ENCODE peak calls at places on chromosomes 2 and 18, in ten cellular contexts. M is cardiac muscle cell, U is HCT116, R is GM23248, G is fibroblast of lung, Y is adipocyte, Q is lung, L is right atrium auricular region, E is IMR-90, S is mammary epithelial cell. V is an unnamed sample.

GRCh38 chr2:110866496-110866895 is 134.1 kb downstream of the ACOXL start:
- DNase-seq in M (no peak), U (no peak), R (no peak), G (no peak), Y (no peak), Q (no peak), L (no peak), E (no peak), S (no peak), V (no peak)

GRCh38 chr18:26956894-26957293 is 91.4 kb upstream of the AQP4 start:
- DNase-seq in M (no peak), U (no peak), R (no peak), G (no peak), Y (no peak), Q (no peak), L (no peak), E (no peak), S (no peak), V (peak; percentile 40)

GRCh38 chr18:56576826-56577573 is 61.4 kb downstream of the TXNL1 start:
- DNase-seq in M (peak; percentile 11), U (no peak), R (no peak), G (no peak), Y (peak; percentile 5), Q (no peak), L (no peak), E (peak; percentile 19), S (no peak), V (peak; percentile 8)

GRCh38 chr2:189002079-189002478 is 27.9 kb downstream of the COL3A1 start:
- DNase-seq in M (no peak), U (peak; percentile 31), R (peak; percentile 81), G (peak; percentile 52), Y (peak; percentile 47), Q (no peak), L (no peak), E (peak; percentile 85), S (peak; percentile 64), V (no peak)

GRCh38 chr2:234797566-234798250 is 154.1 kb upstream of the SH3BP4 start:
- DNase-seq in M (no peak), U (no peak), R (peak; percentile 21), G (no peak), Y (no peak), Q (no peak), L (no peak), E (no peak), S (no peak), V (no peak)

GRCh38 chr2:14944562-14945346 is 312.2 kb downstream of the LRATD1 start:
- DNase-seq in M (peak; percentile 28), U (peak; percentile 29), R (peak; percentile 47), G (peak; percentile 23), Y (peak; percentile 1), Q (no peak), L (no peak), E (peak; percentile 34), S (peak; percentile 52), V (peak; percentile 70)

GRCh38 chr2:155350783-155351580 is 652.5 kb downstream of the KCNJ3 start:
- DNase-seq in M (no peak), U (no peak), R (no peak), G (no peak), Y (no peak), Q (no peak), L (no peak), E (no peak), S (no peak), V (no peak)

GRCh38 chr2:233419626-233420431 is 65.5 kb downstream of the DGKD start:
- DNase-seq in M (peak; percentile 34), U (no peak), R (no peak), G (peak; percentile 77), Y (peak; percentile 39), Q (peak; percentile 25), L (peak; percentile 44), E (peak; percentile 31), S (peak; percentile 39), V (no peak)

GRCh38 chr2:241224068-241224850 is 35.8 kb downstream of the ANO7 start:
- DNase-seq in M (no peak), U (no peak), R (peak; percentile 82), G (peak; percentile 55), Y (peak; percentile 45), Q (no peak), L (no peak), E (peak; percentile 66), S (peak; percentile 27), V (no peak)

GRCh38 chr2:157182204-157182709 is 75.2 kb upstream of the GALNT5 start:
- DNase-seq in M (no peak), U (no peak), R (no peak), G (peak; percentile 66), Y (no peak), Q (no peak), L (no peak), E (peak; percentile 72), S (no peak), V (no peak)

GRCh38 chr2:19209575-19210341 is 148.7 kb downstream of the OSR1 start:
- DNase-seq in M (no peak), U (no peak), R (no peak), G (no peak), Y (no peak), Q (no peak), L (no peak), E (no peak), S (no peak), V (no peak)
- H3K4me1 ChIP-seq in M (peaks cover 19% of the 10 kb centered on the region), U (no peaks in the 10 kb centered on the region), R (no peaks in the 10 kb centered on the region), G (no peaks in the 10 kb centered on the region), Y (peaks cover 19% of the 10 kb centered on the region), Q (no peaks in the 10 kb centered on the region), L (no peaks in the 10 kb centered on the region), E (peaks cover 5% of the 10 kb centered on the region), S (no peaks in the 10 kb centered on the region), V (peaks cover 4% of the 10 kb centered on the region)

GRCh38 chr2:855177-855576 is 95.5 kb upstream of the SNTG2 start:
- DNase-seq in M (no peak), U (no peak), R (no peak), G (no peak), Y (no peak), Q (no peak), L (no peak), E (no peak), S (no peak), V (no peak)
- H3K9me3 ChIP-seq in M (no peaks in the 10 kb centered on the region), U (no peaks in the 10 kb centered on the region), R (no peaks in the 10 kb centered on the region), G (no peaks in the 10 kb centered on the region), Y (no peaks in the 10 kb centered on the region), Q (no peaks in the 10 kb centered on the region), L (no peaks in the 10 kb centered on the region), E (peaks cover 8% of the 10 kb centered on the region), S (peaks cover 21% of the 10 kb centered on the region), V (no peaks in the 10 kb centered on the region)

GRCh38 chr2:238494573-238494961 is 67.8 kb downstream of the ASB1 start:
- DNase-seq in M (no peak), U (no peak), R (no peak), G (no peak), Y (no peak), Q (peak; percentile 17), L (no peak), E (no peak), S (no peak), V (no peak)

GRCh38 chr2:238493880-238494572 is 67.3 kb downstream of the ASB1 start:
- DNase-seq in M (no peak), U (no peak), R (no peak), G (no peak), Y (no peak), Q (no peak), L (no peak), E (no peak), S (no peak), V (no peak)

GRCh38 chr2:238492905-238493304 is 66.2 kb downstream of the ASB1 start:
- DNase-seq in M (no peak), U (no peak), R (no peak), G (no peak), Y (no peak), Q (no peak), L (no peak), E (no peak), S (no peak), V (no peak)

GRCh38 chr2:238495422-238495821 is 68.7 kb downstream of the ASB1 start:
- DNase-seq in M (no peak), U (no peak), R (no peak), G (no peak), Y (no peak), Q (peak; percentile 25), L (no peak), E (no peak), S (no peak), V (no peak)

GRCh38 chr2:238493411-238493810 is 66.7 kb downstream of the ASB1 start:
- DNase-seq in M (no peak), U (no peak), R (no peak), G (no peak), Y (no peak), Q (no peak), L (no peak), E (no peak), S (no peak), V (no peak)
- H3K4me3 ChIP-seq in M (no peak overlapping the region), U (no peak overlapping the region), R (no peak overlapping the region), G (no peak overlapping the region), Y (no peak overlapping the region), Q (no peak overlapping the region), L (no peak overlapping the region), E (no peak overlapping the region), S (no peak overlapping the region), V (no peak overlapping the region)

GRCh38 chr2:109468893-109469292 is 144.9 kb downstream of the SEPTIN10 start:
- DNase-seq in M (no peak), U (no peak), R (no peak), G (no peak), Y (no peak), Q (no peak), L (no peak), E (no peak), S (no peak), V (no peak)

GRCh38 chr2:109472331-109473005 is 141.3 kb downstream of the SEPTIN10 start:
- DNase-seq in M (no peak), U (no peak), R (no peak), G (no peak), Y (no peak), Q (no peak), L (no peak), E (no peak), S (no peak), V (no peak)

GRCh38 chr2:109467701-109468100 is 146.1 kb downstream of the SEPTIN10 start:
- DNase-seq in M (no peak), U (no peak), R (no peak), G (no peak), Y (no peak), Q (no peak), L (no peak), E (no peak), S (no peak), V (no peak)

GRCh38 chr2:109471656-109472055 is 142.1 kb downstream of the SEPTIN10 start:
- DNase-seq in M (peak; percentile 49), U (no peak), R (no peak), G (no peak), Y (no peak), Q (no peak), L (no peak), E (no peak), S (no peak), V (no peak)

DNA sequence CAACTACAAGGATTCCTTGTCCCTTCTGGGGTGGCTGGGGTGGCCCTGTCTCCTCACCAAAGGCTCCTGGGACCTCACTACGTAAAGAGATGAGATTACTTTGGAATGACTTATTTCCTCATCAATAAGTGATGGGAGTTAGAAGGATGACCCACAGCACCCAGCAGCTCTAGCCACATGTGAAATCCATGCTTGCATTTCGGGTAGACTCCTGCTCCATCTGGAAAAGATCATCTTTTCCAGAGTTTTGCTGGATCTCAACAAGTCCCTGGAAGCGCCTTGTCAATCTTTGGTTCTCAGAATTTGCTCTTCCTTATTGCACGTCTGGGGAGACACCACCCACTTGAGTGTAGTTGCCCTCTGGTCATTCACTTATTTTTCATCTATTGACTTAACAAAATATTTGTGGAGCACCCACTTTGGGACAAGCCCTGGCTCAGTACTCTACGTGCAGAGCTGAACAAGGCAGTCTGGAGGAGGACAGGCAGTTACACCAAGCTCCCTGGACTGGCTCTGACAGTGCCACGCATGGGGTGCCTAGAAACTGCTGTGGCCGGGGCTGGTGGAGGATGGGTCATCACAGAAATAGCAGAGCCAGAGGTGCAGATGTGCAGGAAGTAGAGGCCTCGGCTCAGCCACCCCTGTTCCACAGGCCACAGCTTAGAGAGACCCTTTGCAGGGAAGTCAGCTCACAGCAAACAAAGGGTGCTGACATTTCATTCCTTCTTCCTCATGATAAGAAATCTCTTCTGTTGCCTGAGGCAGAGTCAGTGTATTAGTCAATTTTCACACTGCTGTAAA is 143.4 kb downstream of the SEPTIN10 start:
- DNase-seq in M (no peak), U (peak; percentile 8), R (peak; percentile 56), G (peak; percentile 51), Y (peak; percentile 69), Q (peak; percentile 38), L (no peak), E (peak; percentile 53), S (peak; percentile 53), V (no peak)
- H3K4me1 ChIP-seq in M (no peaks in the 10 kb centered on the region), U (peaks cover 9% of the 10 kb centered on the region), R (peaks cover 23% of the 10 kb centered on the region), G (peaks cover 5% of the 10 kb centered on the region), Y (peaks cover 10% of the 10 kb centered on the region), Q (peaks cover 2% of the 10 kb centered on the region), L (peaks cover 15% of the 10 kb centered on the region), E (peaks cover 12% of the 10 kb centered on the region), S (no peaks in the 10 kb centered on the region), V (no peaks in the 10 kb centered on the region)